ENCODE peak calls at places on chromosome 10, in five cellular contexts. N is SK-N-SH, Z is HCT116, T is hepatocyte, W is neural progenitor cell. E is an unnamed sample.

GRCh38 chr10:108039821-108040584 is 875.5 kb upstream of the SORCS1 start:
- DNase-seq in N (no peak), Z (no peak), T (no peak), W (no peak), E (no peak)

GRCh38 chr10:78170026-78170475 is 136.4 kb downstream of the RPS24 start:
- DNase-seq in N (no peak), Z (no peak), T (no peak), W (no peak), E (no peak)

GRCh38 chr10:49562893-49563292 is 24.0 kb upstream of the ERCC6 start:
- DNase-seq in N (no peak), Z (no peak), T (no peak), W (no peak), E (no peak)

GRCh38 chr10:95403690-95404459 is 113.1 kb upstream of the PDLIM1 start:
- DNase-seq in N (no peak), Z (no peak), T (no peak), W (no peak), E (no peak)

GRCh38 chr10:13056461-13057077 is 43.4 kb upstream of the OPTN start:
- DNase-seq in N (peak; percentile 64), Z (no peak), T (peak; percentile 50), W (peak; percentile 50), E (no peak)

GRCh38 chr10:125606406-125606805 is 76.6 kb downstream of the TEX36 start:
- DNase-seq in N (peak; percentile 65), Z (no peak), T (no peak), W (no peak), E (no peak)

GRCh38 chr10:80473692-80474596 is 19.8 kb downstream of the TSPAN14 start:
- DNase-seq in N (no peak), Z (no peak), T (no peak), W (no peak), E (no peak)

GRCh38 chr10:75817224-75817623 is 385.8 kb downstream of the LRMDA start:
- DNase-seq in N (no peak), Z (no peak), T (no peak), W (no peak), E (no peak)

GRCh38 chr10:126905776-126906703 is 812 bp downstream of the DOCK1 start:
- DNase-seq in N (peak; percentile 83), Z (no peak), T (peak; percentile 56), W (peak; percentile 81), E (no peak)

GRCh38 chr10:126969310-126969709 is 64.1 kb downstream of the DOCK1 start:
- DNase-seq in N (no peak), Z (peak; percentile 8), T (peak; percentile 31), W (peak; percentile 53), E (no peak)

GRCh38 chr10:49418328-49418727 is 22.4 kb upstream of the DRGX start:
- DNase-seq in N (no peak), Z (no peak), T (no peak), W (no peak), E (no peak)

GRCh38 chr10:87752571-87752970 is 65.5 kb downstream of the ATAD1 start:
- DNase-seq in N (no peak), Z (no peak), T (no peak), W (no peak), E (no peak)

GRCh38 chr10:63712717-63713115 is 191.5 kb downstream of the REEP3 start:
- DNase-seq in N (no peak), Z (no peak), T (no peak), W (no peak), E (no peak)

GRCh38 chr10:100999742-101000601 is at the start of gene LZTS2:
- DNase-seq in N (peak; percentile 93), Z (no peak), T (peak; percentile 64), W (peak; percentile 58), E (no peak)

GRCh38 chr10:80075781-80076180 is 2.7 kb upstream of the TMEM254 start:
- DNase-seq in N (no peak), Z (no peak), T (no peak), W (no peak), E (no peak)

GRCh38 chr10:122374859-122375721 is 582 bp downstream of the PLEKHA1 start:
- DNase-seq in N (peak; percentile 80), Z (peak; percentile 28), T (peak; percentile 85), W (peak; percentile 77), E (peak; percentile 71)

GRCh38 chr10:124998624-124999291 is 56.8 kb downstream of the ZRANB1 start:
- DNase-seq in N (no peak), Z (no peak), T (no peak), W (no peak), E (no peak)

GRCh38 chr10:86585037-86585725 is 63.6 kb upstream of the WAPL start:
- DNase-seq in N (peak; percentile 86), Z (peak; percentile 61), T (peak; percentile 80), W (peak; percentile 86), E (peak; percentile 86)

GRCh38 chr10:117454502-117454901 is 79.3 kb upstream of the PDZD8 start:
- DNase-seq in N (no peak), Z (no peak), T (no peak), W (no peak), E (no peak)

GRCh38 chr10:34216348-34216908 is 598.7 kb downstream of the PARD3 start:
- DNase-seq in N (peak; percentile 62), Z (no peak), T (no peak), W (no peak), E (no peak)

GRCh38 chr10:72105675-72106074 is 17.3 kb upstream of the SPOCK2 start:
- DNase-seq in N (no peak), Z (no peak), T (no peak), W (no peak), E (no peak)

GRCh38 chr10:95832216-95833037 is 75.3 kb upstream of the CC2D2B start:
- DNase-seq in N (no peak), Z (no peak), T (no peak), W (no peak), E (peak; percentile 17)

GRCh38 chr10:122307669-122308486 is 36.8 kb downstream of the BTBD16 start:
- DNase-seq in N (no peak), Z (peak; percentile 97), T (peak; percentile 90), W (no peak), E (peak; percentile 82)

GRCh38 chr10:69684020-69684980 is 54.3 kb downstream of the FAM241B start:
- DNase-seq in N (peak; percentile 39), Z (no peak), T (peak; percentile 87), W (no peak), E (no peak)

DNA sequence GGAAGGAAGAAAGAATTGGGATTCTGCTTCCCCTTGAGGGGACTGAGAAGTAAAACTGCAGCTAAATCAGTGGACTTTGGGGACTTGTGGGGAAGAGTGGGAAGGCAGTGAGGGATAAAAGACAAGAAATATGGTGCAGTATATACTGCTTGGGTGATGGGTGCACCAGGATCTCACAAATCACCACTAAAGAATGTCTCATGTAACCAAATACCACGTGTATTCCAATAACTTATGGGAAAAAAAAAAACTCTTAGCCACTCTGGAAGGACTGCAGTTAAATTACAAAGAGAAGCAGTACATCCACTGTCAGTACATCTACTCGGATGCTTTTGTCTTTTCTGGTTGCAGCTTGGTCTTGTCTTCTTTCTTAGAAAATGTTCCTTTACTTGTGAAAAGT is 27.4 kb upstream of the GOT1 start:
- DNase-seq in N (no peak), Z (no peak), T (no peak), W (no peak), E (no peak)
- TF ChIP-seq EZH2phosphoT487 in N (no peak), Z (no peak), T (no peak), W (no peak), E (no peak)

GRCh38 chr10:48400850-48401220 is 94.4 kb downstream of the MAPK8 start:
- DNase-seq in N (no peak), Z (no peak), T (no peak), W (no peak), E (no peak)

GRCh38 chr10:48398261-48398660 is 91.8 kb downstream of the MAPK8 start:
- DNase-seq in N (no peak), Z (no peak), T (no peak), W (no peak), E (no peak)

GRCh38 chr10:48399551-48399950 is 93.1 kb downstream of the MAPK8 start:
- DNase-seq in N (no peak), Z (no peak), T (no peak), W (peak; percentile 23), E (no peak)

GRCh38 chr10:48400129-48400849 is 93.8 kb downstream of the MAPK8 start:
- DNase-seq in N (no peak), Z (no peak), T (no peak), W (no peak), E (no peak)

GRCh38 chr10:48399056-48399541 is 92.6 kb downstream of the MAPK8 start:
- DNase-seq in N (no peak), Z (no peak), T (no peak), W (peak; percentile 16), E (no peak)
- TF ChIP-seq EZH2phosphoT487 in N (no peak), Z (no peak), T (no peak), W (no peak), E (no peak)

GRCh38 chr10:102675887-102676616 is 31.8 kb downstream of the TRIM8 start:
- DNase-seq in N (no peak), Z (no peak), T (peak; percentile 61), W (peak; percentile 77), E (no peak)
- TF ChIP-seq EZH2phosphoT487 in N (no peak), Z (no peak), T (no peak), W (no peak), E (no peak)

GRCh38 chr10:31906039-31906438 is 22.6 kb downstream of the ARHGAP12 start:
- DNase-seq in N (no peak), Z (no peak), T (no peak), W (no peak), E (no peak)
- TF ChIP-seq EZH2phosphoT487 in N (no peak), Z (no peak), T (no peak), W (no peak), E (no peak)

GRCh38 chr10:128237710-128238109 is 111.5 kb upstream of the MKI67 start:
- DNase-seq in N (no peak), Z (no peak), T (no peak), W (no peak), E (no peak)

DNA sequence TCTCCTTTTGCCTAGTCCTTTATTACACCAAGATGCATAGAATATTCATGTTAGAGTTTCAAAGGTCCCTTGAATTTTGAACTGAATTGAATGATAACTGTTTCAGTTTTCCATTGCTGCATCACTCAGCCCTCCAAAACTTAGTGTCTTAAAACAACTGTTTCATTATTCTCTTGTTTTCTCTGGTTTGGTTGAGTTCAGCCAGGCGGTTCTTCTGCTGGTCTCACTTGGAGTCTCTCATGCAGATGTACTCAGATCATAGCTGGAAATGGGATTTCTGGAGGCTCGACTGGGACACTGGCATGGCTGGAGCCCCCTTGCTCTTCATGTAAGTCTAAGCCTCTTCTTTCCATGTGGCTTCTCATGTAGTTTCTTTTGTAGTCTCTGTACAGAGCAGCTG is 107.2 kb upstream of the MKI67 start:
- DNase-seq in N (no peak), Z (no peak), T (no peak), W (no peak), E (no peak)
- TF ChIP-seq EZH2phosphoT487 in N (no peak), Z (no peak), T (no peak), W (no peak), E (no peak)

E was measured in OCI-LY7.